ENCODE peak calls at places on chromosomes 5 and 9, in four cellular contexts. Y is stimulated activated CD4-positive, alpha-beta T cell treated with anti-CD3 and anti-CD28 coated beads, Interleukin-1b, Interleukin-23, amount 100 ng/mL, for 1 hour; L is NCI-H774; U is A549. Q is an unnamed sample.

GRCh38 chr9:135580664-135581380 is 19.3 kb downstream of the PAEP start:
- DNase-seq in Y (no peak), L (no peak), U (no peak), Q (no peak)

GRCh38 chr9:35338086-35338485 is 151.8 kb upstream of the RUSC2 start:
- DNase-seq in Y (no peak), L (no peak), U (no peak), Q (no peak)

GRCh38 chr5:172556262-172556661 is 84.8 kb upstream of the NEURL1B start:
- DNase-seq in Y (no peak), L (no peak), U (no peak), Q (no peak)

GRCh38 chr5:125424851-125425250 is 678.4 kb upstream of the ZNF608 start:
- DNase-seq in Y (no peak), L (no peak), U (no peak), Q (no peak)

GRCh38 chr9:126616521-126616976 is 2.8 kb downstream of the LMX1B start:
- DNase-seq in Y (no peak), L (no peak), U (no peak), Q (no peak)

GRCh38 chr9:6852243-6852963 is 94.6 kb downstream of the KDM4C start:
- DNase-seq in Y (no peak), L (no peak), U (peak), Q (no peak)

GRCh38 chr5:169079697-169080096 is 221.2 kb downstream of the SLIT3 start:
- DNase-seq in Y (no peak), L (no peak), U (no peak), Q (no peak)

GRCh38 chr9:16729656-16730055 is 140.8 kb downstream of the BNC2 start:
- DNase-seq in Y (no peak), L (peak), U (no peak), Q (no peak)

GRCh38 chr5:58922392-58923171 is 339.7 kb downstream of the RAB3C start:
- DNase-seq in Y (no peak), L (no peak), U (no peak), Q (no peak)

GRCh38 chr5:86332851-86333250 is 284.9 kb upstream of the COX7C start:
- DNase-seq in Y (no peak), L (no peak), U (no peak), Q (no peak)

GRCh38 chr5:26719824-26720223 is 318.6 kb downstream of the CDH9 start:
- DNase-seq in Y (no peak), L (no peak), U (no peak), Q (no peak)

Q was measured in cortex of kidney.